ENCODE peak calls at places on chromosomes 3 and 15, in eight cellular contexts. W is astrocyte of the spinal cord; X is effector CD4-positive, alpha-beta T cell; H is Peyer's patch; B is T-helper 1 cell; M is mammary epithelial cell; V is H7; Z is stimulated activated CD4-positive, alpha-beta T cell treated with anti-CD3 and anti-CD28 coated beads, Interleukin-15, amount 100 ng/mL, for 24 hours. J is an unnamed sample.
A peak's percentile ranks its signal among the peaks of the same experiment; 100 is the strongest.

GRCh38 chr3:71332813-71333212 is 250.7 kb downstream of the FOXP1 start:
- DNase-seq in W (no peak), X (no peak), H (no peak), B (no peak), M (no peak), V (no peak), Z (no peak), J (no peak)

GRCh38 chr3:163939926-163940325 is 1138.4 kb downstream of the SI start:
- DNase-seq in W (peak; percentile 57), X (no peak), H (no peak), B (no peak), M (no peak), V (no peak), Z (no peak), J (no peak)

GRCh38 chr15:89083246-89083645 is 5.0 kb upstream of the ABHD2 start:
- DNase-seq in W (no peak), X (no peak), H (no peak), B (no peak), M (no peak), V (no peak), Z (no peak), J (no peak)

GRCh38 chr3:87320748-87321634 is 44.6 kb upstream of the POU1F1 start:
- DNase-seq in W (no peak), X (no peak), H (no peak), B (no peak), M (peak; percentile 25), V (no peak), Z (no peak), J (peak; percentile 55)

GRCh38 chr15:53693729-53694533 is 65.5 kb downstream of the WDR72 start:
- DNase-seq in W (peak; percentile 3), X (no peak), H (no peak), B (no peak), M (peak; percentile 9), V (no peak), Z (no peak), J (no peak)

GRCh38 chr3:9704343-9705322 is 1.0 kb downstream of the CPNE9 start:
- DNase-seq in W (no peak), X (no peak), H (no peak), B (no peak), M (no peak), V (peak; percentile 98), Z (peak; percentile 37), J (peak; percentile 37)

GRCh38 chr15:56732881-56733130 is 503 bp downstream of the ZNF280D start:
- DNase-seq in W (peak; percentile 80), X (no peak), H (no peak), B (no peak), M (no peak), V (no peak), Z (no peak), J (no peak)

GRCh38 chr15:62212746-62213145 is 47.7 kb upstream of the C2CD4B start:
- DNase-seq in W (no peak), X (no peak), H (no peak), B (no peak), M (no peak), V (no peak), Z (no peak), J (no peak)

GRCh38 chr3:58176185-58176530 is 34.6 kb downstream of the DNASE1L3 start:
- DNase-seq in W (no peak), X (no peak), H (no peak), B (no peak), M (no peak), V (no peak), Z (no peak), J (no peak)

GRCh38 chr3:38580450-38581382 is 68.8 kb downstream of the SCN5A start:
- DNase-seq in W (no peak), X (no peak), H (peak; percentile 40), B (no peak), M (no peak), V (no peak), Z (no peak), J (no peak)

GRCh38 chr3:46006646-46007045 is 11.0 kb upstream of the FYCO1 start:
- DNase-seq in W (peak; percentile 46), X (no peak), H (no peak), B (no peak), M (peak; percentile 42), V (no peak), Z (no peak), J (no peak)

GRCh38 chr15:85897818-85898717 is 103.3 kb upstream of the KLHL25 start:
- DNase-seq in W (no peak), X (no peak), H (no peak), B (no peak), M (no peak), V (peak; percentile 65), Z (no peak), J (no peak)

GRCh38 chr3:186386883-186387560 is 25.0 kb upstream of the DGKG start:
- DNase-seq in W (no peak), X (no peak), H (no peak), B (no peak), M (peak; percentile 53), V (no peak), Z (peak; percentile 16), J (no peak)

GRCh38 chr3:18194431-18194830 is 230.7 kb downstream of the SATB1 start:
- DNase-seq in W (no peak), X (no peak), H (no peak), B (no peak), M (no peak), V (no peak), Z (no peak), J (no peak)

GRCh38 chr15:80906159-80906775 is 83.4 kb downstream of the MESD start:
- DNase-seq in W (peak; percentile 57), X (no peak), H (no peak), B (no peak), M (no peak), V (no peak), Z (no peak), J (no peak)

GRCh38 chr3:64684715-64685261 is 3.0 kb downstream of the ADAMTS9 start:
- DNase-seq in W (peak; percentile 10), X (no peak), H (peak; percentile 50), B (no peak), M (peak; percentile 42), V (peak; percentile 58), Z (no peak), J (no peak)

GRCh38 chr3:46316258-46316657 is 37.7 kb upstream of the CCR2 start:
- DNase-seq in W (no peak), X (no peak), H (no peak), B (no peak), M (no peak), V (no peak), Z (no peak), J (no peak)

GRCh38 chr15:74842581-74843444 is at the start of gene ULK3:
- DNase-seq in W (peak; percentile 81), X (peak; percentile 91), H (peak; percentile 94), B (peak; percentile 88), M (peak; percentile 82), V (peak; percentile 99), Z (peak; percentile 95), J (peak; percentile 88)

GRCh38 chr3:35946121-35946856 is 307.0 kb downstream of the ARPP21 start:
- DNase-seq in W (peak; percentile 62), X (no peak), H (no peak), B (no peak), M (peak; percentile 14), V (peak; percentile 8), Z (no peak), J (peak; percentile 42)

GRCh38 chr15:48473667-48474066 is 142.4 kb downstream of the DUT start:
- DNase-seq in W (no peak), X (no peak), H (no peak), B (no peak), M (no peak), V (no peak), Z (no peak), J (no peak)